ENCODE peak calls at places on chromosomes 11 and 22, in six cellular contexts. D is colonic mucosa, R is kidney, J is upper lobe of right lung, B is tibial artery, X is heart left ventricle. G is an unnamed sample.

GRCh38 chr22:34761111-34761510 is 304.8 kb upstream of the ISX start:
- DNase-seq in D (no peak), R (no peak), J (no peak), B (no peak), X (no peak), G (no peak)

GRCh38 chr22:44261164-44261860 is 51.4 kb downstream of the SHISAL1 start:
- DNase-seq in D (no peak), R (no peak), J (peak; percentile 20), B (peak; percentile 33), X (no peak), G (no peak)

GRCh38 chr22:41248314-41248713 is 7.6 kb upstream of the CHADL start:
- DNase-seq in D (no peak), R (no peak), J (no peak), B (no peak), X (no peak), G (no peak)

GRCh38 chr11:128956401-128957203 is 13.9 kb upstream of the TP53AIP1 start:
- DNase-seq in D (peak; percentile 60), R (no peak), J (no peak), B (no peak), X (no peak), G (no peak)

GRCh38 chr22:23212061-23213030 is 32.0 kb downstream of the BCR start:
- DNase-seq in D (no peak), R (peak; percentile 28), J (no peak), B (no peak), X (no peak), G (peak; percentile 10)

GRCh38 chr11:76814414-76814813 is 31.3 kb downstream of the TSKU start:
- DNase-seq in D (no peak), R (no peak), J (no peak), B (no peak), X (no peak), G (no peak)

GRCh38 chr22:22576244-22576988 is 17.4 kb upstream of the PRAME start:
- DNase-seq in D (peak; percentile 39), R (no peak), J (peak; percentile 74), B (no peak), X (peak; percentile 55), G (no peak)

GRCh38 chr22:50282361-50283144 is 12.4 kb upstream of the MAPK11 start:
- DNase-seq in D (peak; percentile 77), R (peak; percentile 93), J (peak; percentile 91), B (no peak), X (no peak), G (peak; percentile 96)

GRCh38 chr22:40898850-40899357 is 37.0 kb upstream of the DNAJB7 start:
- DNase-seq in D (no peak), R (no peak), J (no peak), B (no peak), X (no peak), G (no peak)

GRCh38 chr22:21754523-21755128 is 19.0 kb upstream of the YPEL1 start:
- DNase-seq in D (peak; percentile 40), R (no peak), J (no peak), B (no peak), X (peak; percentile 56), G (no peak)

GRCh38 chr22:28817919-28818859 is 17.8 kb upstream of the XBP1 start:
- DNase-seq in D (peak; percentile 84), R (peak; percentile 82), J (peak; percentile 76), B (peak; percentile 73), X (peak; percentile 50), G (no peak)

GRCh38 chr11:64181506-64182411 is 4.2 kb upstream of the STIP1 start:
- DNase-seq in D (peak; percentile 94), R (peak; percentile 97), J (peak; percentile 93), B (peak; percentile 97), X (peak; percentile 96), G (no peak)

GRCh38 chr11:100247701-100248100 is 439.4 kb upstream of the ARHGAP42 start:
- DNase-seq in D (no peak), R (no peak), J (no peak), B (no peak), X (no peak), G (no peak)

GRCh38 chr22:41660416-41660815 is 28.3 kb downstream of the SNU13 start:
- DNase-seq in D (no peak), R (no peak), J (no peak), B (peak; percentile 37), X (peak; percentile 69), G (no peak)

GRCh38 chr11:92969634-92970347 is at the start of gene MTNR1B:
- DNase-seq in D (no peak), R (no peak), J (no peak), B (no peak), X (no peak), G (no peak)

GRCh38 chr11:130177782-130178181 is 18.2 kb downstream of the ST14 start:
- DNase-seq in D (no peak), R (no peak), J (no peak), B (no peak), X (no peak), G (no peak)

GRCh38 chr11:67435727-67436458 is 1.6 kb downstream of the PTPRCAP start:
- DNase-seq in D (no peak), R (peak; percentile 77), J (no peak), B (peak; percentile 66), X (no peak), G (no peak)

GRCh38 chr11:10931761-10932700 is 74.2 kb upstream of the ZBED5 start:
- DNase-seq in D (peak; percentile 58), R (peak; percentile 79), J (peak; percentile 71), B (peak; percentile 78), X (no peak), G (no peak)

GRCh38 chr22:37330200-37331033 is 48.1 kb downstream of the CYTH4 start:
- DNase-seq in D (peak; percentile 73), R (no peak), J (peak; percentile 77), B (no peak), X (no peak), G (no peak)

GRCh38 chr11:129012880-129013279 is 70.2 kb upstream of the TP53AIP1 start:
- DNase-seq in D (peak; percentile 45), R (no peak), J (no peak), B (no peak), X (no peak), G (no peak)

GRCh38 chr11:18987454-18988231 is 48.4 kb upstream of the MRGPRX1 start:
- DNase-seq in D (no peak), R (no peak), J (no peak), B (no peak), X (no peak), G (peak; percentile 75)

GRCh38 chr11:75249704-75250103 is 9.1 kb downstream of the TPBGL start:
- DNase-seq in D (no peak), R (no peak), J (peak; percentile 29), B (peak; percentile 17), X (no peak), G (peak; percentile 6)

GRCh38 chr11:45655347-45655756 is 10.1 kb downstream of the CHST1 start:
- DNase-seq in D (peak; percentile 65), R (peak; percentile 87), J (peak; percentile 85), B (peak; percentile 85), X (peak; percentile 72), G (peak; percentile 52)

GRCh38 chr22:40679964-40680818 is 907 bp downstream of the MCHR1 start:
- DNase-seq in D (no peak), R (no peak), J (no peak), B (no peak), X (no peak), G (no peak)

GRCh38 chr11:118705111-118705741 is 25.8 kb upstream of the TREH start:
- DNase-seq in D (no peak), R (no peak), J (no peak), B (no peak), X (no peak), G (no peak)

GRCh38 chr11:35180311-35181233 is 41.6 kb downstream of the CD44 start:
- DNase-seq in D (no peak), R (no peak), J (no peak), B (no peak), X (no peak), G (no peak)

GRCh38 chr11:132588366-132588765 is 943.9 kb downstream of the OPCML start:
- DNase-seq in D (no peak), R (no peak), J (no peak), B (no peak), X (no peak), G (no peak)

DNA sequence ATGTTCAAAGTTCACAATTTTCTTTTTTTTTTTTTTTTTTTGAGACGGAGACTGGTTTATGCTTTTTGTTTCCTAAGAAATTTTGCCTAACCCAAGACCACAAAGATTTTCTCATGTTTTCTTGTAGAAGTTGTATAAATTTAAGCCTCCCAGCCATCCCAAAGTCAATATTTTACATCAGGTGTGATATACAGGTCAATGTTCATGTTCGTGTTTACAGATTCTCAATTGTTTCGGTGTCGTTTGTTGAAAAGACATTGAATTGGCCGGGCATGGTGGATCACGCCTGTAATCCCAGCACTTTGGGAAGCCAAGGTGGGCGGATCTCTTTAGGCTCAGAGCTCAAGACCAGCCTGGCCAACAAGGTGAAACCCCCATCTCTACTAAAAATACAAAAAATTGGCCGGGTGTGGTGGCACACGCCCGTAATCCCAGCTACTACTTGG is 15.4 kb downstream of the FRMD8 start:
- DNase-seq in D (no peak), R (no peak), J (no peak), B (no peak), X (no peak), G (no peak)
- H3K36me3 ChIP-seq in D (peaks cover 7% of the 10 kb centered on the region), R (peaks cover 5% of the 10 kb centered on the region), J (peaks cover 79% of the 10 kb centered on the region), B (peaks cover 97% of the 10 kb centered on the region), X (peaks cover 80% of the 10 kb centered on the region), G (peaks cover 50% of the 10 kb centered on the region)

GRCh38 chr11:2929511-2929879 is 275 bp upstream of the PHLDA2 start:
- DNase-seq in D (peak; percentile 85), R (peak; percentile 92), J (peak; percentile 88), B (peak; percentile 82), X (peak; percentile 51), G (peak; percentile 94)

GRCh38 chr11:2927851-2928604 is 1.2 kb downstream of the PHLDA2 start:
- DNase-seq in D (peak; percentile 70), R (peak; percentile 78), J (peak; percentile 63), B (peak; percentile 62), X (peak; percentile 19), G (peak; percentile 52)

GRCh38 chr11:2927493-2927800 is 1.8 kb downstream of the PHLDA2 start:
- DNase-seq in D (no peak), R (no peak), J (no peak), B (peak; percentile 54), X (no peak), G (no peak)

GRCh38 chr11:2929880-2930704 is 872 bp upstream of the PHLDA2 start:
- DNase-seq in D (peak; percentile 79), R (peak; percentile 83), J (peak; percentile 82), B (peak; percentile 70), X (peak; percentile 38), G (peak; percentile 81)

GRCh38 chr11:2928605-2929510 is at the start of gene PHLDA2:
- DNase-seq in D (peak; percentile 73), R (peak; percentile 89), J (peak; percentile 86), B (peak; percentile 76), X (peak; percentile 54), G (peak; percentile 79)
- H3K4me3 ChIP-seq in D (peak within 1 kb of the TSS; percentile 81), R (peak within 1 kb of the TSS; percentile 53), J (peak within 1 kb of the TSS; percentile 64), B (peak within 1 kb of the TSS; percentile 75), X (peak within 1 kb of the TSS; percentile 57), G (peak within 1 kb of the TSS; percentile 78)

DNA sequence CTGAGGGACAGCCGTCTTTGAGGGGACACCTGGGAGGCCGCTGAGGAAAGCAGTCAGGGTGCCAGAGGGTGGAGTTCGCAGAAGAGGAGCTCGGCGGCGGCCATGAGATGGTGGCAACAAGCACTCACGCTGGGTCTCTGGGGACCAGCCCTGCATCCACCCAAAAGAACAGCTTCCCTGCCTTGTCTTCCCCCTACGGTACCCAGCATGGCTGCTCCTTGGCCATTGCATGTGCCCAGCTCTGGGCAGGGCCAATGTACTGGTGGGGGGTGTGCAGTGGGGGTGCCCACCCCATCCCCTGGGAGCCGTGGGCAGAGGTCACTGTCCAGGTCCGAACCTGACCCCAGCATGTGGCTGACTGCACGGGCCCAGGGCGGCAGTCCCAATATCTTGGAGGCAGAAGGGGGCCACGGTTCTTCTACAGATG is 42.3 kb downstream of the OSBPL5 start:
- DNase-seq in D (no peak), R (peak; percentile 66), J (peak; percentile 62), B (peak; percentile 69), X (peak; percentile 29), G (peak; percentile 47)
- H3K36me3 ChIP-seq in D (no peaks in the 10 kb centered on the region), R (peaks cover 4% of the 10 kb centered on the region), J (peaks cover 23% of the 10 kb centered on the region), B (peaks cover 61% of the 10 kb centered on the region), X (peaks cover 47% of the 10 kb centered on the region), G (peaks cover 24% of the 10 kb centered on the region)

GRCh38 chr11:79097279-79097875 is 343.5 kb downstream of the TENM4 start:
- DNase-seq in D (no peak), R (no peak), J (no peak), B (no peak), X (no peak), G (no peak)
- H3K4me3 ChIP-seq in D (no peak overlapping the region), R (no peak overlapping the region), J (no peak overlapping the region), B (peak overlapping the region; percentile 5), X (no peak overlapping the region), G (no peak overlapping the region)

G was measured in RWPE2.